ENCODE peak calls at places on chromosomes 2 and 18, in eight cellular contexts. K is RCC 7860; X is H54; Z is CD8-positive, alpha-beta memory T cell; H is stimulated activated CD8-positive, alpha-beta memory T cell treated with anti-CD3 and anti-CD28 coated beads, Interleukin-7, amount 100 ng/mL, for 4 hours; E is MCF 10A; U is HL-60; R is NCI-H82. N is an unnamed sample.

GRCh38 chr2:23381084-23381483 is 3.9 kb upstream of the KLHL29 start:
- DNase-seq in K (peak), X (peak), Z (no peak), H (no peak), E (peak), U (peak), R (no peak), N (peak)

GRCh38 chr2:200963129-200963917 is at the start of gene ORC2:
- DNase-seq in K (peak), X (peak), Z (peak), H (peak), E (peak), U (peak), R (peak), N (peak)

GRCh38 chr2:72891091-72891818 is 4.0 kb downstream of the SPR start:
- DNase-seq in K (no peak), X (no peak), Z (no peak), H (no peak), E (no peak), U (no peak), R (no peak), N (no peak)

GRCh38 chr2:5510082-5510481 is 182.1 kb upstream of the SOX11 start:
- DNase-seq in K (no peak), X (no peak), Z (no peak), H (no peak), E (no peak), U (no peak), R (no peak), N (no peak)

GRCh38 chr2:177797808-177798207 is 274.8 kb downstream of the PDE11A start:
- DNase-seq in K (no peak), X (no peak), Z (no peak), H (no peak), E (no peak), U (no peak), R (no peak), N (no peak)

GRCh38 chr2:159497256-159497655 is 119.1 kb downstream of the BAZ2B start:
- DNase-seq in K (peak), X (peak), Z (no peak), H (no peak), E (peak), U (peak), R (no peak), N (peak)

GRCh38 chr18:47595816-47596501 is 334.5 kb downstream of the SMAD2 start:
- DNase-seq in K (no peak), X (peak), Z (no peak), H (no peak), E (peak), U (no peak), R (peak), N (peak)

GRCh38 chr2:232502901-232503791 is 15.5 kb upstream of the ECEL1 start:
- DNase-seq in K (no peak), X (no peak), Z (peak), H (no peak), E (peak), U (no peak), R (peak), N (no peak)

GRCh38 chr2:100060875-100061274 is 81.5 kb downstream of the AFF3 start:
- DNase-seq in K (no peak), X (no peak), Z (peak), H (no peak), E (no peak), U (no peak), R (no peak), N (no peak)

GRCh38 chr2:174949988-174950687 is 55.0 kb downstream of the CHN1 start:
- DNase-seq in K (no peak), X (no peak), Z (no peak), H (no peak), E (no peak), U (no peak), R (no peak), N (no peak)

GRCh38 chr2:157305713-157306110 is 19.9 kb downstream of the ERMN start:
- DNase-seq in K (no peak), X (no peak), Z (no peak), H (no peak), E (no peak), U (no peak), R (no peak), N (no peak)

GRCh38 chr18:3283253-3283863 is 21.4 kb downstream of the MYL12B start:
- DNase-seq in K (no peak), X (no peak), Z (no peak), H (no peak), E (no peak), U (no peak), R (no peak), N (no peak)

GRCh38 chr2:45822272-45822630 is 170.8 kb downstream of the PRKCE start:
- DNase-seq in K (no peak), X (peak), Z (no peak), H (no peak), E (no peak), U (no peak), R (no peak), N (no peak)

GRCh38 chr2:230865324-230865765 is 603 bp downstream of the ITM2C start:
- DNase-seq in K (no peak), X (no peak), Z (no peak), H (no peak), E (no peak), U (no peak), R (peak), N (no peak)

GRCh38 chr2:237435844-237436590 is 22.1 kb upstream of the COL6A3 start:
- DNase-seq in K (peak), X (no peak), Z (no peak), H (no peak), E (no peak), U (no peak), R (no peak), N (peak)

GRCh38 chr2:219688560-219689445 is 61.4 kb downstream of the SLC4A3 start:
- DNase-seq in K (peak), X (peak), Z (no peak), H (no peak), E (peak), U (no peak), R (no peak), N (peak)

GRCh38 chr2:112160591-112161250 is 22.5 kb downstream of the FBLN7 start:
- DNase-seq in K (no peak), X (no peak), Z (no peak), H (no peak), E (no peak), U (no peak), R (no peak), N (no peak)

GRCh38 chr2:130808482-130809268 is 28.0 kb upstream of the ARHGEF4 start:
- DNase-seq in K (peak), X (no peak), Z (no peak), H (no peak), E (peak), U (no peak), R (no peak), N (peak)

GRCh38 chr2:235518317-235519090 is 24.7 kb downstream of the AGAP1 start:
- DNase-seq in K (no peak), X (no peak), Z (no peak), H (no peak), E (peak), U (no peak), R (no peak), N (peak)

GRCh38 chr2:43074592-43075053 is 151.8 kb downstream of the ZFP36L2 start:
- DNase-seq in K (no peak), X (no peak), Z (no peak), H (no peak), E (no peak), U (no peak), R (no peak), N (no peak)

GRCh38 chr18:58205087-58205779 is 161.2 kb downstream of the NEDD4L start:
- DNase-seq in K (no peak), X (no peak), Z (no peak), H (no peak), E (no peak), U (no peak), R (no peak), N (no peak)

GRCh38 chr2:236884776-236885175 is 200.9 kb upstream of the COPS8 start:
- DNase-seq in K (no peak), X (no peak), Z (no peak), H (no peak), E (no peak), U (no peak), R (no peak), N (no peak)

GRCh38 chr2:232927793-232928563 is 57.9 kb downstream of the SNORC start:
- DNase-seq in K (no peak), X (peak), Z (no peak), H (no peak), E (no peak), U (no peak), R (no peak), N (peak)

GRCh38 chr2:105187531-105187930 is 54.0 kb upstream of the GPR45 start:
- DNase-seq in K (no peak), X (no peak), Z (no peak), H (no peak), E (peak), U (no peak), R (no peak), N (peak)

GRCh38 chr2:7861910-7862702 is 819.8 kb upstream of the ID2 start:
- DNase-seq in K (no peak), X (no peak), Z (no peak), H (no peak), E (no peak), U (no peak), R (no peak), N (no peak)